ENCODE peak calls at places on chromosomes 16 and 17, in six cellular contexts. L is endothelial cell of umbilical vein, S is fibroblast of lung, Q is neural progenitor cell, V is K562, E is GM23338. G is an unnamed sample.

GRCh38 chr17:35981908-35982330 is 622 bp upstream of the CCL16 start:
- DNase-seq in L (no peak), S (no peak), Q (peak), V (no peak), E (peak), G (no peak)

GRCh38 chr16:53053967-53054669 is 673 bp upstream of the CHD9 start:
- DNase-seq in L (no peak), S (peak), Q (no peak), V (peak), E (no peak), G (no peak)

GRCh38 chr17:71378741-71379140 is 742.1 kb upstream of the SOX9 start:
- DNase-seq in L (no peak), S (no peak), Q (no peak), V (no peak), E (no peak), G (no peak)

GRCh38 chr17:56592487-56593072 is 919 bp upstream of the NOG start:
- DNase-seq in L (peak), S (peak), Q (peak), V (peak), E (peak), G (peak)

GRCh38 chr17:75096082-75096625 is 8.4 kb downstream of the SLC16A5 start:
- DNase-seq in L (peak), S (peak), Q (no peak), V (peak), E (peak), G (peak)

GRCh38 chr16:3131755-3132377 is 3.0 kb upstream of the ZNF213 start:
- DNase-seq in L (peak), S (peak), Q (peak), V (peak), E (peak), G (peak)

GRCh38 chr17:31067699-31068184 is 27.0 kb upstream of the NF1 start:
- DNase-seq in L (peak), S (peak), Q (no peak), V (no peak), E (no peak), G (peak)

GRCh38 chr17:38428150-38428642 is at the start of gene ARHGAP23:
- DNase-seq in L (peak), S (peak), Q (peak), V (peak), E (peak), G (peak)

GRCh38 chr17:36124879-36125824 is 21.5 kb downstream of the CCL4 start:
- DNase-seq in L (no peak), S (no peak), Q (peak), V (peak), E (peak), G (no peak)

GRCh38 chr16:69725480-69726312 is 664 bp downstream of the NQO1 start:
- DNase-seq in L (no peak), S (no peak), Q (no peak), V (no peak), E (no peak), G (no peak)

GRCh38 chr17:79707931-79708891 is 22.5 kb upstream of the ENPP7 start:
- DNase-seq in L (peak), S (peak), Q (peak), V (peak), E (peak), G (no peak)

GRCh38 chr16:57966133-57966805 is 4.7 kb downstream of the CNGB1 start:
- DNase-seq in L (no peak), S (no peak), Q (no peak), V (no peak), E (no peak), G (no peak)

GRCh38 chr17:17080181-17080631 is 37.9 kb downstream of the MPRIP start:
- DNase-seq in L (no peak), S (no peak), Q (no peak), V (no peak), E (no peak), G (no peak)

GRCh38 chr17:6135216-6135615 is 65.0 kb downstream of the WSCD1 start:
- DNase-seq in L (no peak), S (no peak), Q (no peak), V (no peak), E (no peak), G (no peak)

GRCh38 chr16:68396481-68396880 is 51.8 kb downstream of the SMPD3 start:
- DNase-seq in L (peak), S (peak), Q (peak), V (no peak), E (peak), G (peak)

GRCh38 chr17:29590261-29590978 is 972 bp upstream of the GIT1 start:
- DNase-seq in L (no peak), S (peak), Q (no peak), V (no peak), E (no peak), G (no peak)

GRCh38 chr16:27867122-27868110 is 196.1 kb downstream of the GSG1L start:
- DNase-seq in L (peak), S (peak), Q (peak), V (peak), E (peak), G (peak)

GRCh38 chr17:77414811-77415400 is 274.1 kb downstream of the SEC14L1 start:
- DNase-seq in L (no peak), S (no peak), Q (no peak), V (no peak), E (no peak), G (no peak)

GRCh38 chr16:90048737-90049330 is 28.3 kb downstream of the PRDM7 start:
- DNase-seq in L (no peak), S (no peak), Q (no peak), V (no peak), E (no peak), G (no peak)

GRCh38 chr17:1107777-1108559 is 71.8 kb downstream of the ABR start:
- DNase-seq in L (no peak), S (no peak), Q (no peak), V (no peak), E (no peak), G (peak)

GRCh38 chr16:23348579-23349469 is 46.7 kb downstream of the SCNN1B start:
- DNase-seq in L (no peak), S (no peak), Q (peak), V (peak), E (peak), G (no peak)

GRCh38 chr16:48492131-48492530 is 106.9 kb upstream of the SIAH1 start:
- DNase-seq in L (no peak), S (peak), Q (no peak), V (no peak), E (no peak), G (no peak)

GRCh38 chr16:66840883-66841282 is 3.3 kb upstream of the CA7 start:
- DNase-seq in L (no peak), S (no peak), Q (no peak), V (no peak), E (no peak), G (no peak)

GRCh38 chr17:53570731-53571130 is 252.0 kb upstream of the KIF2B start:
- DNase-seq in L (no peak), S (peak), Q (no peak), V (no peak), E (no peak), G (no peak)
- H2AFZ ChIP-seq in L (no peak), S (no peak), Q (no peak), V (peak), E (no peak), G (no peak)

GRCh38 chr17:64066709-64067108 is 46.3 kb upstream of the ICAM2 start:
- DNase-seq in L (no peak), S (no peak), Q (no peak), V (no peak), E (no peak), G (no peak)

GRCh38 chr17:64061157-64061898 is 40.9 kb upstream of the ICAM2 start:
- DNase-seq in L (peak), S (no peak), Q (no peak), V (no peak), E (no peak), G (peak)

GRCh38 chr17:64063088-64063487 is 42.7 kb upstream of the ICAM2 start:
- DNase-seq in L (no peak), S (no peak), Q (no peak), V (no peak), E (no peak), G (no peak)

GRCh38 chr17:64064331-64064730 is 43.9 kb upstream of the ICAM2 start:
- DNase-seq in L (no peak), S (no peak), Q (no peak), V (no peak), E (no peak), G (no peak)

GRCh38 chr17:64063766-64064224 is 43.4 kb upstream of the ICAM2 start:
- DNase-seq in L (peak), S (peak), Q (peak), V (peak), E (peak), G (no peak)
- H2AFZ ChIP-seq in L (no peak), S (no peak), Q (peak), V (no peak), E (peak), G (no peak)

GRCh38 chr17:81025756-81026155 is 9.2 kb upstream of the BAIAP2 start:
- DNase-seq in L (no peak), S (no peak), Q (no peak), V (no peak), E (no peak), G (no peak)
- H2AFZ ChIP-seq in L (no peak), S (no peak), Q (no peak), V (no peak), E (no peak), G (no peak)

GRCh38 chr17:7982171-7982570 is 20.2 kb upstream of the GUCY2D start:
- DNase-seq in L (no peak), S (peak), Q (no peak), V (no peak), E (no peak), G (peak)

GRCh38 chr17:7984904-7985303 is 17.5 kb upstream of the GUCY2D start:
- DNase-seq in L (no peak), S (no peak), Q (no peak), V (no peak), E (no peak), G (no peak)

GRCh38 chr17:7977805-7978204 is 24.6 kb upstream of the GUCY2D start:
- DNase-seq in L (no peak), S (no peak), Q (no peak), V (no peak), E (no peak), G (no peak)

GRCh38 chr17:7987112-7987893 is 15.1 kb upstream of the GUCY2D start:
- DNase-seq in L (no peak), S (no peak), Q (no peak), V (no peak), E (no peak), G (no peak)

GRCh38 chr17:7982666-7983065 is 19.7 kb upstream of the GUCY2D start:
- DNase-seq in L (peak), S (peak), Q (peak), V (no peak), E (peak), G (no peak)
- H2AFZ ChIP-seq in L (peak), S (peak), Q (no peak), V (no peak), E (no peak), G (no peak)

DNA sequence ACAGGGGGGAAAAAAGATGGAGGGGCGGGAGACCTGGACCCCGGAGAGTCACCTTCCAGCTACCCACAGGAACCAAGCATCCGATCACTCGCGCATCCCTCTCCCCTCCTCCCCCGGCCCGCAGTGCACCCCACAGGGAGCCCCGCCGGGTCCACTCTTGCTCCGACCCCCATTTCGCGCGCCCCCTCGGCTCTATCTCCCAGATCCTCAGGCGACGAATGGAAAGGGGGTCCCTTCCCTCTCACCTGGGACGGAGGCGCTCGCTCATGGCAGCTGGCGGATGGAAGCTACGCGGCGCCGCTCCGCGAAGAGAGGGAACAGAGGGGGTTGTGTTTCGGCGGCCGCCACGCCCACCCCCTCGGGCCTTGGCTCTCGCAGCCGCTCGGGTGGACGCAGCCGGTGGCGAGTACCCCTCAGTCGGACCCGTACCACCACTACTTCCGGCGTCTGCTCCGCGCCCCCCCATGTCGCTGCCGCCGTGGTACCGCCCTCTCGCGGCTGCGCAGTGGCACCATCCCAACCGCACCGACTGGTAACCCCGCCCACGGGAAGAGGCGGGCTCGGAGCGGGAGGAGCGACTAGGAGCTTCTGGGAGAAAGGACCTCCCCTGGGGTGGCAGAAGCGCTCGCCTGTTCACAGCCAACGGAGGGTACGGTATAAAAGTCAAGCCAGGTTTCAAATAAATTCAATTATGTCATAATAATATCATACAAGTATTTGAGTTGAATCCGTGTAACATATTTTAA is 29.7 kb downstream of the CPSF4L start:
- DNase-seq in L (peak), S (peak), Q (peak), V (peak), E (peak), G (peak)
- H2AFZ ChIP-seq in L (peak), S (peak), Q (peak), V (peak), E (peak), G (peak)

GRCh38 chr17:4313482-4314114 is 49.8 kb upstream of the ANKFY1 start:
- DNase-seq in L (no peak), S (no peak), Q (no peak), V (no peak), E (no peak), G (no peak)
- H2AFZ ChIP-seq in L (no peak), S (no peak), Q (no peak), V (no peak), E (no peak), G (no peak)

GRCh38 chr16:1900452-1900774 is 17.8 kb downstream of the HS3ST6 start:
- DNase-seq in L (no peak), S (no peak), Q (no peak), V (no peak), E (no peak), G (peak)

GRCh38 chr16:1899641-1900451 is 18.4 kb downstream of the HS3ST6 start:
- DNase-seq in L (no peak), S (no peak), Q (no peak), V (no peak), E (no peak), G (no peak)

GRCh38 chr16:1903220-1903574 is 15.0 kb downstream of the HS3ST6 start:
- DNase-seq in L (no peak), S (no peak), Q (peak), V (no peak), E (no peak), G (no peak)

GRCh38 chr16:1903845-1904820 is 14.1 kb downstream of the HS3ST6 start:
- DNase-seq in L (no peak), S (no peak), Q (no peak), V (no peak), E (no peak), G (no peak)

GRCh38 chr16:1902547-1903219 is 15.5 kb downstream of the HS3ST6 start:
- DNase-seq in L (no peak), S (no peak), Q (peak), V (no peak), E (no peak), G (no peak)
- H2AFZ ChIP-seq in L (no peak), S (no peak), Q (peak), V (no peak), E (no peak), G (no peak)

GRCh38 chr16:74298104-74298503 is 1.5 kb downstream of the PSMD7 start:
- DNase-seq in L (no peak), S (no peak), Q (no peak), V (no peak), E (no peak), G (peak)
- H2AFZ ChIP-seq in L (no peak), S (no peak), Q (no peak), V (no peak), E (no peak), G (no peak)

G was measured in PC-9.